ENCODE peak calls at places on chromosomes 6 and 20, in eight cellular contexts. I, T, M, D, H, Z, G and R are unnamed samples.

GRCh38 chr20:41664584-41664983 is 46.4 kb upstream of the CHD6 start:
- DNase-seq in Z (no peak), I (no peak), H (no peak), M (no peak), G (no peak), D (no peak), T (no peak), R (peak; percentile 16)

GRCh38 chr20:62668441-62669027 is 26.2 kb downstream of the SLCO4A1 start:
- DNase-seq in H (no peak), G (no peak), I (peak; percentile 84), D (peak; percentile 76), M (peak; percentile 87), T (peak; percentile 69), Z (peak; percentile 71), R (peak; percentile 58)

GRCh38 chr20:45087814-45088213 is 13.1 kb downstream of the KCNS1 start:
- DNase-seq in I (no peak), H (no peak), G (no peak), M (no peak), T (no peak), Z (no peak), D (no peak), R (no peak)

GRCh38 chr6:136347847-136348246 is 58.2 kb upstream of the BCLAF1 start:
- DNase-seq in D (no peak), H (no peak), I (no peak), T (peak; percentile 58), M (no peak), G (no peak), Z (no peak), R (no peak)

GRCh38 chr20:38649275-38649891 is 47.8 kb downstream of the ARHGAP40 start:
- DNase-seq in G (no peak), T (no peak), M (peak; percentile 28), D (peak; percentile 22), Z (peak; percentile 11), H (no peak), I (peak; percentile 43), R (no peak)

GRCh38 chr20:2518558-2518957 is 9.8 kb upstream of the ZNF343 start:
- DNase-seq in Z (no peak), M (no peak), I (no peak), T (no peak), H (no peak), D (no peak), G (no peak), R (no peak)

GRCh38 chr20:33689973-33690372 is 3.8 kb upstream of the E2F1 start:
- DNase-seq in G (no peak), T (no peak), D (no peak), I (peak; percentile 87), Z (no peak), H (no peak), M (no peak), R (no peak)

GRCh38 chr6:69976591-69977090 is 110.3 kb downstream of the COL19A1 start:
- DNase-seq in G (no peak), H (no peak), M (no peak), I (no peak), T (no peak), Z (peak; percentile 63), D (no peak), R (no peak)

GRCh38 chr6:163331245-163331644 is 83.3 kb upstream of the QKI start:
- DNase-seq in D (no peak), M (no peak), I (no peak), H (no peak), T (no peak), G (no peak), Z (no peak), R (no peak)

GRCh38 chr6:43510827-43511163 is 649 bp upstream of the LRRC73 start:
- DNase-seq in M (no peak), Z (no peak), T (no peak), D (no peak), H (no peak), I (no peak), G (no peak), R (no peak)

GRCh38 chr6:129785081-129785755 is 75.2 kb upstream of the ARHGAP18 start:
- DNase-seq in I (no peak), T (no peak), D (no peak), G (no peak), Z (peak; percentile 9), M (no peak), H (no peak), R (no peak)